ENCODE peak calls at places on chromosomes 3 and 15, in nine cellular contexts. L is right atrium auricular region, Z is stomach, U is endodermal cell, A is neural progenitor cell, W is sigmoid colon, G is H9, Q is dorsolateral prefrontal cortex, F is tibial artery. J is an unnamed sample.

GRCh38 chr3:195069501-195070251 is 201.3 kb downstream of the XXYLT1 start:
- DNase-seq in L (no peak), Z (no peak), U (no peak), A (no peak), W (peak), G (no peak), Q (no peak), F (peak), J (no peak)

GRCh38 chr3:124492824-124493223 is 237.4 kb upstream of the UMPS start:
- DNase-seq in L (no peak), Z (peak), U (peak), A (no peak), W (no peak), G (peak), Q (peak), F (no peak), J (peak)

GRCh38 chr3:66098436-66098835 is 59.7 kb upstream of the MAGI1 start:
- DNase-seq in L (no peak), Z (no peak), U (no peak), A (no peak), W (no peak), G (no peak), Q (no peak), F (no peak), J (no peak)

GRCh38 chr3:24303057-24303754 is 191.4 kb downstream of the THRB start:
- DNase-seq in L (no peak), Z (no peak), U (no peak), A (no peak), W (no peak), G (no peak), Q (no peak), F (no peak), J (no peak)

GRCh38 chr3:124818398-124819150 is 68.6 kb downstream of the ITGB5 start:
- DNase-seq in L (no peak), Z (no peak), U (no peak), A (no peak), W (no peak), G (no peak), Q (no peak), F (no peak), J (no peak)

GRCh38 chr3:48804930-48805329 is 42.7 kb downstream of the PRKAR2A start:
- DNase-seq in L (no peak), Z (no peak), U (no peak), A (no peak), W (no peak), G (no peak), Q (no peak), F (no peak), J (no peak)

GRCh38 chr15:78193731-78194567 is 40.4 kb downstream of the ACSBG1 start:
- DNase-seq in L (no peak), Z (peak), U (peak), A (no peak), W (no peak), G (no peak), Q (no peak), F (no peak), J (no peak)

GRCh38 chr15:60772395-60773120 is 293.6 kb upstream of the ICE2 start:
- DNase-seq in L (no peak), Z (no peak), U (no peak), A (no peak), W (no peak), G (no peak), Q (no peak), F (no peak), J (no peak)

GRCh38 chr3:71944482-71944881 is 159.5 kb upstream of the PROK2 start:
- DNase-seq in L (no peak), Z (no peak), U (no peak), A (no peak), W (no peak), G (no peak), Q (no peak), F (no peak), J (no peak)

GRCh38 chr3:20182206-20182605 is 3.8 kb downstream of the SGO1 start:
- DNase-seq in L (no peak), Z (peak), U (no peak), A (no peak), W (no peak), G (no peak), Q (no peak), F (no peak), J (no peak)

GRCh38 chr3:20181276-20181675 is 4.7 kb downstream of the SGO1 start:
- DNase-seq in L (no peak), Z (no peak), U (no peak), A (no peak), W (no peak), G (no peak), Q (no peak), F (no peak), J (no peak)

GRCh38 chr3:20186600-20187004 is 596 bp upstream of the SGO1 start:
- DNase-seq in L (no peak), Z (no peak), U (no peak), A (no peak), W (no peak), G (no peak), Q (no peak), F (no peak), J (no peak)

GRCh38 chr3:20185364-20185732 is 658 bp downstream of the SGO1 start:
- DNase-seq in L (no peak), Z (no peak), U (peak), A (peak), W (no peak), G (no peak), Q (no peak), F (no peak), J (no peak)

DNA sequence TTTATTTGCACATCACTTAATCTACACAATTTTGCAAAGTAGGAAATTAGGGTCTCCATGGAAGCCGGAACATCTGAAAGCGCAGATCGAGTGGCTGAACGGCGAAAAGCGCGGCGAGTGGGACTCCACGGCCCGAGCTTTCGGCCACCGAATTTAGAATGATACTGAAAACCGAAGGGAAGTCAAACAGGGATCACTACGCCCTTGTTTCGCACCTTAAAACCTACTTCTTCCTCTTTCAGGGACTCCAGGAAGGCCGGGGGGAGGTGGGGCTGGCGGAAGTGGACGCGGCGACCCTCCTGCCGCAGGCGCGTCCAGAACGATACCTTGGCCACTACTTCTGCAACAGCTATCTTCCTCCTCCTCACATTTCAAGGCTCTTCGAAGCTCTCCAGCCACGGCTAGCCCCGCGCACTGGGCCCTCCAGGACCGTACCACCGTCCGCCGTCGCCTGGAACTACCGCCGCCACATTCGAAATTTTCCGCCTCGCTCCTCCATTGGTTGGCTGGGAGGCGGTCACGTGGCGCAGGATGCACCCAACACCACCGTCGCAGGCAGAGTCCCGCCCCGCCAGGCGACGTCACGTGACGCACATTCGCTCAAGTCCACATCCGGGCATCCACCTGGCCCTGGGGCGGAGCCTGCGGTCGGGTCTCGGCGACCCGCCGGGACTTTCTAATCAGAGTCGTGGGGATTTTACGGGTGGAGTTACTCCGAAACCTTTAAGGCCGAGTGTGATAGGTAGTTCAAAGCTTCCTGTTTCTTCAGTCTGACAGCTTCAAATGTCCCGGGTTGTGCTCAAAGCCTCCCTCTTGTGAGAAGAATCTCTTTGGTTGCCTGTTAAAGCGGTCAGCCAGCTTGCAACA is at the start of gene SGO1:
- DNase-seq in L (peak), Z (peak), U (peak), A (peak), W (peak), G (peak), Q (peak), F (peak), J (peak)
- TF ChIP-seq CTCF in L (no peak), Z (peak), U (no peak), A (no peak), W (no peak), G (no peak), Q (peak), F (no peak), J (no peak)

DNA sequence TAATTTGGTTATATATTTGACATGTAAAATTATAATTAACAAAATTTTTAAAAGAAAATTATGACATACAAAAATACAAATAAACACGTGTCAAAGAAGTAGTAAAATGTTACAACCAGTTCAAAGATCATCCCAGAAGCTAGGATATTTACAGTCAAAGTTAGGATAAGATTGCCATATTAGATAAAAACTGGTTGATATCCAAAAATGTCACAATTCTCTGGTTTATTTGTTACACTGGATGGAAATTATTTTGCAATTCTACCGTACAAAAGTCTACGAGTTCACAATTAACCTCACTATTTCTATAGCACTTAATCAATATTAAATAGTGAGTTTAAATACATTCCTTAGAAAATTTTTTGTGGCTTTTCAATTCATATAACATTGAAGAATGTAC is 673.8 kb downstream of the GBE1 start:
- DNase-seq in L (no peak), Z (no peak), U (no peak), A (no peak), W (no peak), G (no peak), Q (no peak), F (no peak), J (no peak)
- H3K27ac ChIP-seq in L (no peak), Z (no peak), U (no peak), A (no peak), W (no peak), G (no peak), Q (no peak), F (no peak), J (no peak)

GRCh38 chr3:64244011-64244942 is 19.0 kb upstream of the PRICKLE2 start:
- DNase-seq in L (no peak), Z (no peak), U (peak), A (no peak), W (no peak), G (no peak), Q (no peak), F (no peak), J (peak)
- TF ChIP-seq CTCF in L (no peak), Z (peak), U (peak), A (peak), W (no peak), G (peak), Q (peak), F (no peak), J (peak)

DNA sequence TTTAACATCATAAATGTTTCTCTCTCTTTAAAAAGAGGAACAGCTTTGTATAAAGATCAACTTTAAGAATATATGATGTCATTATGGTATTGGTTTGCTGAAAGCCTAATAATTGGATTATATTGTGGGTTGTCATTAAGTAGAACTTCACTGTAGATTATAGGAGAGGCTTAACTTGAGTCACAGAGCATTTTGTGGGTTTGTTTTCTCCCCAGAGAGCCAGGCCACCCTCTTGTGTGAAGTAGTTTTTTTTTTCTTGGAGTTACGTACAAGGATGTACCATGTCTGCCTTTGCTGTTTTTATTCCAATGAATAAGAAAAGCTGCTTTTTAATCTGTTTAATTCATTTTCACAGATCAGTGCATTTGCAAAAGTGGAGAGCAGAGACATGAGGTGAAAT is 354.8 kb upstream of the TBL1XR1 start:
- DNase-seq in L (no peak), Z (no peak), U (no peak), A (no peak), W (no peak), G (no peak), Q (no peak), F (no peak), J (peak)
- H3K27ac ChIP-seq in L (no peak), Z (no peak), U (no peak), A (peak), W (no peak), G (no peak), Q (no peak), F (peak), J (no peak)

DNA sequence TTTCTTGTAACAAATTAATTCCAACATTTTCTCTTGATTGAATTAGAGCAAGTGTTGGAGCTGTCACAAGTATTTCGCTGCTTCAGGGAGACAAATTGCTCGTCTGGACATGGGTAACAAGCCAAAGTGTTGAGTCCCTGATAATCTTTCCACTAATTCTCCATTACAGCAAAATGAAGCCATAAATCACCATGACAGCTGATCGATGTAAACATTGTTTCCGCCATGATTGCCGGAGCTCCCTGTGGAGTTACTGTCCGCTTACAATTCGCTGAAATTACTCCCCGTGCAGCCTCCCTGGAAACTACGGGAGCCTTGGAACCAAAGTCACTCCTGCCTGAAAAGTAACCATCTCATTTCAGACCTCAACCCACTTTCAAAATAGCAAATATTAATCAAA is 47.4 kb downstream of the SHOX2 start:
- DNase-seq in L (no peak), Z (no peak), U (no peak), A (peak), W (no peak), G (no peak), Q (no peak), F (no peak), J (peak)
- TF ChIP-seq CTCF in L (no peak), Z (no peak), U (no peak), A (no peak), W (no peak), G (no peak), Q (no peak), F (no peak), J (no peak)

GRCh38 chr15:63018639-63019038 is 23.9 kb upstream of the TPM1 start:
- DNase-seq in L (no peak), Z (no peak), U (no peak), A (no peak), W (no peak), G (no peak), Q (no peak), F (no peak), J (peak)
- H3K27ac ChIP-seq in L (no peak), Z (no peak), U (no peak), A (no peak), W (no peak), G (no peak), Q (no peak), F (no peak), J (no peak)

GRCh38 chr3:183542355-183542754 is 13.2 kb downstream of the KLHL6 start:
- DNase-seq in L (no peak), Z (no peak), U (no peak), A (no peak), W (no peak), G (no peak), Q (no peak), F (no peak), J (no peak)
- TF ChIP-seq CTCF in L (no peak), Z (no peak), U (no peak), A (no peak), W (no peak), G (no peak), Q (no peak), F (no peak), J (no peak)

GRCh38 chr3:37963635-37964034 is 27.0 kb upstream of the VILL start:
- DNase-seq in L (no peak), Z (no peak), U (no peak), A (no peak), W (no peak), G (no peak), Q (no peak), F (no peak), J (no peak)
- H3K27ac ChIP-seq in L (no peak), Z (no peak), U (no peak), A (no peak), W (no peak), G (no peak), Q (no peak), F (peak), J (no peak)

DNA sequence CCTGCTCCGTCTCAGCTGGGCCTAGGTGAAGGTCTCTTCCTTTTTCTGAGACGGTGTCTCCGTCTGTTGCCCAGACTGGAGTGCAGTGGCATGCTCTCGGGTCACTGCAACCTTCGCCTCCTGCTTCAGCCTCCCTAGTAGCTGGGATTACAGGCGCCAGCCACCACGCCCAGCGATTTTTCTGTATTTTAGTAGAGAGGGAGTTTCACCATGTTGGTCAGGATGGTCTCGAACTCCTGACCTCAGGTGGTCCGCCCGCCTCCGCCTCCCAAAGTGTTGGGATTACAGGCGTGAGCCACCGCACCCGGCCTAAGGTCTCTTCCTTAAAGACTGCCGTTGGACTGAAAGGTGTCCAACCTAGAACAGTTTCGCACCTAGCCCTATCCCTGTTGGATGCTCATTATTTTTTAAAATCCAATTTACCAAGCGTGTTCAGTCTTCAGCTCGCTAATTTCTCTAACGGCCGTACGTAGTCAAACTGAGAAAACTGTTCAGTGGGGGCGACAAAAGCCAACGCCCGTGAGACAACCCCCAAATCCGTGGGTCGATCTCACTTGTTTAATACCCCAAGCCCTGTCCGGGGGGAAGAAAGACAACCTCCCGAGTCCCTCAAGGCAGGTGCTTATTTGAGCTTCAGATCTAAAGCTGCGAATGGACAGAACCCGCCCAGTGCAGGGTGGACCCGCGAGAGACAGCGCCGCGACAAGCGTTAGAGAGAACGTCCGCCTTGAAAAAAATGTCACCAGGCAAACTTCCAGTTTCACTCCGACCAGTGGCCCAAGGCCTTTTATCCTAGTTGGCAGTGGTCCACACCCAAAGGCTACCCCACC is 986 bp upstream of the OXSR1 start:
- DNase-seq in L (no peak), Z (no peak), U (no peak), A (no peak), W (no peak), G (no peak), Q (no peak), F (no peak), J (no peak)
- TF ChIP-seq CTCF in L (no peak), Z (no peak), U (no peak), A (no peak), W (no peak), G (no peak), Q (no peak), F (no peak), J (no peak)

GRCh38 chr3:73137736-73138403 is 76.4 kb downstream of the EBLN2 start:
- DNase-seq in L (peak), Z (no peak), U (no peak), A (no peak), W (no peak), G (no peak), Q (no peak), F (no peak), J (no peak)
- H3K27ac ChIP-seq in L (no peak), Z (no peak), U (no peak), A (no peak), W (no peak), G (no peak), Q (no peak), F (no peak), J (no peak)

J was measured in A673.